ENCODE peak calls at places on chromosome 1, in six cellular contexts. A is foreskin fibroblast; K is Caco-2; C is T-helper 2 cell; U is stimulated activated CD4-positive, alpha-beta T cell treated with anti-CD3 and anti-CD28 coated beads, Interleukin-15, amount 100 ng/mL, for 24 hours; X is GM04504. L is an unnamed sample.

GRCh38 chr1:110390692-110391232 is at the start of gene SLC16A4:
- DNase-seq in A (peak; percentile 81), K (peak; percentile 54), C (no peak), U (no peak), X (peak; percentile 60), L (no peak)

GRCh38 chr1:240093120-240093961 is 1.7 kb downstream of the FMN2 start:
- DNase-seq in A (peak; percentile 63), K (no peak), C (no peak), U (no peak), X (no peak), L (no peak)

GRCh38 chr1:227929746-227930472 is 17.8 kb downstream of the WNT9A start:
- DNase-seq in A (no peak), K (no peak), C (no peak), U (no peak), X (no peak), L (no peak)

GRCh38 chr1:74247881-74248528 is 12.8 kb downstream of the TNNI3K start:
- DNase-seq in A (no peak), K (no peak), C (no peak), U (no peak), X (no peak), L (no peak)

GRCh38 chr1:224780736-224781135 is 148.7 kb upstream of the DNAH14 start:
- DNase-seq in A (no peak), K (no peak), C (no peak), U (no peak), X (no peak), L (no peak)

GRCh38 chr1:152328801-152329391 is 3.9 kb upstream of the FLG start:
- DNase-seq in A (no peak), K (no peak), C (no peak), U (no peak), X (no peak), L (no peak)

GRCh38 chr1:2374260-2375155 is 16.8 kb downstream of the MORN1 start:
- DNase-seq in A (no peak), K (no peak), C (no peak), U (no peak), X (no peak), L (no peak)

GRCh38 chr1:160465123-160465522 is 57.9 kb downstream of the SLAMF6 start:
- DNase-seq in A (no peak), K (no peak), C (no peak), U (no peak), X (no peak), L (no peak)

GRCh38 chr1:59025898-59026426 is 242.1 kb upstream of the JUN start:
- DNase-seq in A (peak; percentile 55), K (no peak), C (no peak), U (no peak), X (peak; percentile 70), L (no peak)

GRCh38 chr1:209879539-209879938 is 51.8 kb downstream of the UTP25 start:
- DNase-seq in A (peak; percentile 68), K (no peak), C (no peak), U (no peak), X (no peak), L (no peak)

GRCh38 chr1:41681331-41682136 is 197.1 kb upstream of the EDN2 start:
- DNase-seq in A (peak; percentile 89), K (no peak), C (no peak), U (no peak), X (peak; percentile 42), L (no peak)

GRCh38 chr1:89965203-89965900 is 29.6 kb upstream of the ZNF326 start:
- DNase-seq in A (no peak), K (no peak), C (no peak), U (no peak), X (no peak), L (no peak)

GRCh38 chr1:1550591-1551432 is 10.4 kb upstream of the TMEM240 start:
- DNase-seq in A (peak; percentile 88), K (peak; percentile 37), C (no peak), U (no peak), X (no peak), L (no peak)

GRCh38 chr1:100474838-100475237 is 63.1 kb upstream of the GPR88 start:
- DNase-seq in A (no peak), K (no peak), C (no peak), U (no peak), X (no peak), L (no peak)

GRCh38 chr1:93579891-93580290 is 101.7 kb downstream of the BCAR3 start:
- DNase-seq in A (peak; percentile 94), K (peak; percentile 64), C (no peak), U (no peak), X (peak; percentile 79), L (no peak)

GRCh38 chr1:61391730-61392129 is 309.4 kb downstream of the NFIA start:
- DNase-seq in A (no peak), K (no peak), C (no peak), U (no peak), X (no peak), L (no peak)

GRCh38 chr1:46030876-46031660 is 101.4 kb downstream of the PIK3R3 start:
- DNase-seq in A (no peak), K (no peak), C (no peak), U (no peak), X (no peak), L (no peak)

GRCh38 chr1:27656157-27656893 is 15.7 kb downstream of the IFI6 start:
- DNase-seq in A (peak; percentile 89), K (no peak), C (no peak), U (no peak), X (peak; percentile 76), L (no peak)

GRCh38 chr1:32352831-32353383 is 9.4 kb downstream of the FAM229A start:
- DNase-seq in A (no peak), K (no peak), C (no peak), U (no peak), X (no peak), L (no peak)

GRCh38 chr1:167659440-167659839 is 29.4 kb downstream of the RCSD1 start:
- DNase-seq in A (no peak), K (peak; percentile 23), C (no peak), U (no peak), X (no peak), L (no peak)

GRCh38 chr1:68188644-68189340 is 43.5 kb downstream of the WLS start:
- DNase-seq in A (no peak), K (no peak), C (no peak), U (no peak), X (no peak), L (no peak)

GRCh38 chr1:197773856-197774255 is 1.4 kb downstream of the DENND1B start:
- DNase-seq in A (no peak), K (no peak), C (no peak), U (no peak), X (no peak), L (no peak)

GRCh38 chr1:85427358-85427757 is 37.6 kb downstream of the DDAH1 start:
- DNase-seq in A (no peak), K (no peak), C (no peak), U (no peak), X (no peak), L (no peak)

GRCh38 chr1:110150330-110151174 is at the start of gene SLC6A17:
- DNase-seq in A (peak; percentile 83), K (no peak), C (no peak), U (peak; percentile 81), X (peak; percentile 20), L (no peak)